ENCODE peak calls at places on chromosomes 3 and 15, in five cellular contexts. X is breast epithelium, D is pancreas, F is A549, I is tibial nerve. Z is an unnamed sample.

GRCh38 chr3:8369638-8370037 is 132.0 kb upstream of the LMCD1 start:
- DNase-seq in D (no peak), I (no peak), F (no peak), X (no peak), Z (no peak)

GRCh38 chr3:143266512-143266911 is 146.9 kb downstream of the CHST2 start:
- DNase-seq in F (no peak), X (no peak), D (no peak), I (no peak), Z (no peak)

GRCh38 chr3:169613053-169613803 is 50.3 kb downstream of the MECOM start:
- DNase-seq in X (no peak), D (no peak), I (no peak), F (no peak), Z (no peak)

GRCh38 chr15:34647569-34648334 is 64.3 kb upstream of the GOLGA8B start:
- DNase-seq in D (no peak), F (no peak), I (no peak), X (no peak), Z (no peak)

GRCh38 chr15:97915261-97915660 is 45.2 kb upstream of the ARRDC4 start:
- DNase-seq in I (no peak), D (no peak), X (no peak), F (no peak), Z (no peak)

GRCh38 chr3:182738583-182739514 is 54.5 kb upstream of the ATP11B start:
- DNase-seq in I (no peak), X (peak; percentile 23), F (no peak), D (no peak), Z (no peak)

GRCh38 chr3:148162132-148162531 is 535.6 kb upstream of the AGTR1 start:
- DNase-seq in D (no peak), I (no peak), F (no peak), X (no peak), Z (no peak)

GRCh38 chr15:51403072-51403878 is 61.8 kb downstream of the GLDN start:
- DNase-seq in I (no peak), X (no peak), D (no peak), F (peak; percentile 59), Z (no peak)

GRCh38 chr15:93037341-93038063 is 51.5 kb downstream of the RGMA start:
- DNase-seq in I (peak; percentile 67), F (no peak), D (peak; percentile 57), X (peak; percentile 53), Z (peak; percentile 93)

GRCh38 chr3:101170047-101170771 is 150.2 kb downstream of the IMPG2 start:
- DNase-seq in F (no peak), I (no peak), D (no peak), X (no peak), Z (no peak)

GRCh38 chr3:108946292-108947290 is 7.1 kb downstream of the GUCA1C start:
- DNase-seq in F (no peak), X (no peak), D (no peak), I (no peak), Z (no peak)

GRCh38 chr15:25181290-25182097 is 226.7 kb downstream of the SNRPN start:
- DNase-seq in X (peak; percentile 14), D (peak; percentile 35), F (no peak), I (no peak), Z (peak; percentile 58)

GRCh38 chr3:8303466-8303865 is 198.2 kb upstream of the LMCD1 start:
- DNase-seq in F (no peak), X (no peak), D (no peak), I (no peak), Z (no peak)

GRCh38 chr3:134923286-134923685 is 128.2 kb downstream of the EPHB1 start:
- DNase-seq in D (no peak), I (no peak), X (no peak), F (no peak), Z (no peak)

GRCh38 chr3:79564192-79564591 is 203.6 kb downstream of the ROBO1 start:
- DNase-seq in I (no peak), D (no peak), F (no peak), X (no peak), Z (no peak)

GRCh38 chr15:69941931-69942471 is 155.7 kb downstream of the TLE3 start:
- DNase-seq in X (no peak), I (no peak), F (no peak), D (no peak), Z (no peak)

GRCh38 chr15:70213779-70214178 is 116.1 kb upstream of the TLE3 start:
- DNase-seq in F (no peak), D (no peak), I (no peak), X (no peak), Z (no peak)

GRCh38 chr15:68701886-68702285 is 118.8 kb downstream of the ANP32A start:
- DNase-seq in D (no peak), I (no peak), F (no peak), X (no peak), Z (no peak)

GRCh38 chr15:90160781-90161727 is 40.1 kb upstream of the SEMA4B start:
- DNase-seq in F (peak; percentile 23), I (no peak), D (peak; percentile 87), X (peak; percentile 85), Z (no peak)

GRCh38 chr3:86793786-86794185 is 197.2 kb downstream of the VGLL3 start:
- DNase-seq in X (peak; percentile 32), I (no peak), D (no peak), F (peak; percentile 75), Z (no peak)

GRCh38 chr15:99424978-99425665 is 140.7 kb upstream of the MEF2A start:
- DNase-seq in I (no peak), X (no peak), F (no peak), D (peak; percentile 46), Z (peak; percentile 71)
- H3K27ac ChIP-seq in I (peak overlapping the region; percentile 21), X (peak overlapping the region; percentile 75), F (no peak overlapping the region), D (no peak overlapping the region), Z (peak overlapping the region; percentile 83)

GRCh38 chr3:98695816-98696215 is 67.3 kb upstream of the ST3GAL6 start:
- DNase-seq in X (no peak), F (no peak), I (no peak), D (no peak), Z (no peak)

GRCh38 chr3:98688363-98688762 is 74.8 kb upstream of the ST3GAL6 start:
- DNase-seq in I (no peak), X (no peak), F (no peak), D (no peak), Z (no peak)

GRCh38 chr3:98692787-98693473 is 70.2 kb upstream of the ST3GAL6 start:
- DNase-seq in D (no peak), I (no peak), X (no peak), F (no peak), Z (no peak)

GRCh38 chr3:98691897-98692296 is 71.2 kb upstream of the ST3GAL6 start:
- DNase-seq in X (no peak), D (no peak), F (no peak), I (no peak), Z (no peak)

GRCh38 chr3:98690876-98691275 is 72.3 kb upstream of the ST3GAL6 start:
- DNase-seq in F (no peak), I (no peak), X (no peak), D (no peak), Z (no peak)
- H3K27ac ChIP-seq in F (no peak overlapping the region), I (no peak overlapping the region), X (no peak overlapping the region), D (no peak overlapping the region), Z (no peak overlapping the region)

GRCh38 chr3:9980251-9980650 is 6.4 kb downstream of the EMC3 start:
- DNase-seq in F (no peak), I (no peak), D (no peak), X (no peak), Z (no peak)

GRCh38 chr3:9978664-9979349 is 7.8 kb downstream of the EMC3 start:
- DNase-seq in F (no peak), D (no peak), I (no peak), X (no peak), Z (no peak)

GRCh38 chr3:9976736-9977709 is 9.6 kb downstream of the EMC3 start:
- DNase-seq in F (peak; percentile 93), X (peak; percentile 76), I (peak; percentile 47), D (no peak), Z (no peak)
- H3K27ac ChIP-seq in F (peak overlapping the region; percentile 79), X (peak overlapping the region; percentile 84), I (peak overlapping the region; percentile 40), D (no peak overlapping the region), Z (peak overlapping the region; percentile 62)

DNA sequence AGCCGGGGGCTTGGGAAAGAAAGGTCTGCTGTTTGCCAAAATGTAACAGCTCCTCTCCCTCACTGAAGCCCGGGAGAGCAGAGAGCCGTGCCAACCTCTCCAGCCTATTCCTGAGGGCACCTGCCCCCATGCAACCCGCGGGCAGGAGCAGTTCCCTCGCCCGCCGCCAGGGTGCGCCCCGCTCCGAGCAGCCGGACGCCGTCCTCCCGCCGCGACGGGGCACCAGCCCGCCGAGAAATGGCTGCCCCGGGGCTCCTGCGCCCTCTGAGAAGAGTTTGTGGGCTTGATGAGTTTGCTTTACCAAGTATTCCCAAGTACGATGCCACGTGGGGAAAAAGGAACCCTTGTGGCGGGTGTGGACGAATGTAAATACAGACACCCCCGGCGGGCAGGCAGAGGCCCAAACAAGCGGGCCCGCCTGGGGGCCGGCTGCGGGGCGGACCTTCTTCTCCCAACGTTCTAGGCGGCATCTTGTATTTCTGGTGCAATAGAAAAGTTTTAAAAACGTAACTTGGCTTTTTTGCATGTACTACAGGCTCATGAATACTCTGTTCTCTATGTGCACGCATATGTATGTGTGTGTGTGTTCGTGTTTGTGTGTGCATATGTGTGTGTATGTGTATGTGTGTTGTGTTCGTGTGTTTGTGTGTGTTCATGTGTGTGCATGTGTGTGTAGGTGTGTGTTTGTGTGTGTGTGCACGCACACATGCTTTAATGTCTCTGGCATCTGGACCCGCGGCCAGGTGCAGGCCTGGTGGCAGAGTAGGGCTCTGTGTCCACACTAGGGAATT is 162.9 kb downstream of the CHSY1 start:
- DNase-seq in X (peak; percentile 41), I (peak; percentile 68), D (peak; percentile 97), F (peak; percentile 66), Z (peak; percentile 73)
- H3K27ac ChIP-seq in X (peak overlapping the region; percentile 92), I (peak overlapping the region; percentile 2), D (no peak overlapping the region), F (peak overlapping the region; percentile 60), Z (peak overlapping the region; percentile 69)

GRCh38 chr3:188854395-188855149 is 317.2 kb upstream of the TPRG1 start:
- DNase-seq in X (no peak), F (no peak), I (no peak), D (no peak), Z (no peak)

GRCh38 chr3:188853896-188854295 is 317.9 kb upstream of the TPRG1 start:
- DNase-seq in I (no peak), D (no peak), F (no peak), X (no peak), Z (no peak)

GRCh38 chr3:188860147-188860546 is 311.6 kb upstream of the TPRG1 start:
- DNase-seq in X (no peak), F (no peak), D (no peak), I (no peak), Z (no peak)

GRCh38 chr3:188855690-188856089 is 316.1 kb upstream of the TPRG1 start:
- DNase-seq in I (no peak), X (no peak), F (no peak), D (no peak), Z (no peak)
- H3K27ac ChIP-seq in I (no peak overlapping the region), X (peak overlapping the region; percentile 77), F (no peak overlapping the region), D (no peak overlapping the region), Z (no peak overlapping the region)